ENCODE peak calls at places on chromosomes 7 and 10, in six cellular contexts. One of them, this sample, is unnamed.

GRCh38 chr10:929965-930364 is 1.5 kb downstream of the LARP4B start:
- DNase-seq in effector memory CD4-positive, alpha-beta T cell: no peak
- DNase-seq in neural crest cell: no peak
- DNase-seq in NCI-H345: no peak
- DNase-seq in type B pancreatic cell: no peak
- DNase-seq in activated CD4-positive, alpha-beta T cell treated with anti-CD3 and anti-CD28 coated beads for 4 hours: no peak
- DNase-seq in this sample: no peak

GRCh38 chr10:72348282-72348681 is 6.4 kb downstream of the DNAJB12 start:
- DNase-seq in effector memory CD4-positive, alpha-beta T cell: no peak
- DNase-seq in neural crest cell: no peak
- DNase-seq in NCI-H345: no peak
- DNase-seq in type B pancreatic cell: no peak
- DNase-seq in activated CD4-positive, alpha-beta T cell treated with anti-CD3 and anti-CD28 coated beads for 4 hours: no peak
- DNase-seq in this sample: no peak

GRCh38 chr10:123863721-123864432 is 27.7 kb downstream of the CPXM2 start:
- DNase-seq in effector memory CD4-positive, alpha-beta T cell: no peak
- DNase-seq in neural crest cell: no peak
- DNase-seq in NCI-H345: no peak
- DNase-seq in type B pancreatic cell: no peak
- DNase-seq in activated CD4-positive, alpha-beta T cell treated with anti-CD3 and anti-CD28 coated beads for 4 hours: no peak
- DNase-seq in this sample: no peak

GRCh38 chr7:2558620-2559282 is at the start of gene IQCE:
- DNase-seq in effector memory CD4-positive, alpha-beta T cell: peak; percentile 81
- DNase-seq in neural crest cell: peak; percentile 98
- DNase-seq in NCI-H345: peak; percentile 84
- DNase-seq in type B pancreatic cell: peak; percentile 97
- DNase-seq in activated CD4-positive, alpha-beta T cell treated with anti-CD3 and anti-CD28 coated beads for 4 hours: peak; percentile 86
- DNase-seq in this sample: no peak

GRCh38 chr10:110398419-110399162 is 93.9 kb upstream of the SMNDC1 start:
- DNase-seq in effector memory CD4-positive, alpha-beta T cell: no peak
- DNase-seq in neural crest cell: no peak
- DNase-seq in NCI-H345: no peak
- DNase-seq in type B pancreatic cell: no peak
- DNase-seq in activated CD4-positive, alpha-beta T cell treated with anti-CD3 and anti-CD28 coated beads for 4 hours: no peak
- DNase-seq in this sample: peak; percentile 94

GRCh38 chr7:150341263-150342118 is at the start of gene RARRES2:
- DNase-seq in effector memory CD4-positive, alpha-beta T cell: no peak
- DNase-seq in neural crest cell: peak; percentile 58
- DNase-seq in NCI-H345: no peak
- DNase-seq in type B pancreatic cell: no peak
- DNase-seq in activated CD4-positive, alpha-beta T cell treated with anti-CD3 and anti-CD28 coated beads for 4 hours: no peak
- DNase-seq in this sample: no peak

GRCh38 chr10:58275908-58276307 is 6.9 kb downstream of the CISD1 start:
- DNase-seq in effector memory CD4-positive, alpha-beta T cell: no peak
- DNase-seq in neural crest cell: no peak
- DNase-seq in NCI-H345: no peak
- DNase-seq in type B pancreatic cell: no peak
- DNase-seq in activated CD4-positive, alpha-beta T cell treated with anti-CD3 and anti-CD28 coated beads for 4 hours: no peak
- DNase-seq in this sample: no peak

GRCh38 chr7:148037049-148037448 is 553.5 kb upstream of the C7orf33 start:
- DNase-seq in effector memory CD4-positive, alpha-beta T cell: no peak
- DNase-seq in neural crest cell: no peak
- DNase-seq in NCI-H345: no peak
- DNase-seq in type B pancreatic cell: no peak
- DNase-seq in activated CD4-positive, alpha-beta T cell treated with anti-CD3 and anti-CD28 coated beads for 4 hours: no peak
- DNase-seq in this sample: no peak

GRCh38 chr10:75013007-75013406 is 98.4 kb upstream of the SAMD8 start:
- DNase-seq in effector memory CD4-positive, alpha-beta T cell: no peak
- DNase-seq in neural crest cell: no peak
- DNase-seq in NCI-H345: no peak
- DNase-seq in type B pancreatic cell: no peak
- DNase-seq in activated CD4-positive, alpha-beta T cell treated with anti-CD3 and anti-CD28 coated beads for 4 hours: no peak
- DNase-seq in this sample: no peak

GRCh38 chr7:83468251-83468739 is 180.6 kb downstream of the SEMA3E start:
- DNase-seq in effector memory CD4-positive, alpha-beta T cell: no peak
- DNase-seq in neural crest cell: no peak
- DNase-seq in NCI-H345: peak; percentile 54
- DNase-seq in type B pancreatic cell: no peak
- DNase-seq in activated CD4-positive, alpha-beta T cell treated with anti-CD3 and anti-CD28 coated beads for 4 hours: no peak
- DNase-seq in this sample: no peak

GRCh38 chr7:131238260-131238940 is 89.3 kb upstream of the MKLN1 start:
- DNase-seq in effector memory CD4-positive, alpha-beta T cell: no peak
- DNase-seq in neural crest cell: no peak
- DNase-seq in NCI-H345: no peak
- DNase-seq in type B pancreatic cell: no peak
- DNase-seq in activated CD4-positive, alpha-beta T cell treated with anti-CD3 and anti-CD28 coated beads for 4 hours: no peak
- DNase-seq in this sample: no peak

GRCh38 chr10:2772791-2773644 is 294.3 kb upstream of the PFKP start:
- DNase-seq in effector memory CD4-positive, alpha-beta T cell: no peak
- DNase-seq in neural crest cell: no peak
- DNase-seq in NCI-H345: peak; percentile 76
- DNase-seq in type B pancreatic cell: no peak
- DNase-seq in activated CD4-positive, alpha-beta T cell treated with anti-CD3 and anti-CD28 coated beads for 4 hours: no peak
- DNase-seq in this sample: no peak

GRCh38 chr10:70943249-70943648 is 54.9 kb upstream of the PCBD1 start:
- DNase-seq in effector memory CD4-positive, alpha-beta T cell: no peak
- DNase-seq in neural crest cell: no peak
- DNase-seq in NCI-H345: no peak
- DNase-seq in type B pancreatic cell: no peak
- DNase-seq in activated CD4-positive, alpha-beta T cell treated with anti-CD3 and anti-CD28 coated beads for 4 hours: no peak
- DNase-seq in this sample: no peak

GRCh38 chr10:59336632-59337031 is 25.7 kb downstream of the FAM13C start:
- DNase-seq in effector memory CD4-positive, alpha-beta T cell: no peak
- DNase-seq in neural crest cell: no peak
- DNase-seq in NCI-H345: no peak
- DNase-seq in type B pancreatic cell: no peak
- DNase-seq in activated CD4-positive, alpha-beta T cell treated with anti-CD3 and anti-CD28 coated beads for 4 hours: no peak
- DNase-seq in this sample: no peak

GRCh38 chr10:55410415-55410885 is 609.4 kb upstream of the PCDH15 start:
- DNase-seq in effector memory CD4-positive, alpha-beta T cell: no peak
- DNase-seq in neural crest cell: peak; percentile 23
- DNase-seq in NCI-H345: peak; percentile 82
- DNase-seq in type B pancreatic cell: no peak
- DNase-seq in activated CD4-positive, alpha-beta T cell treated with anti-CD3 and anti-CD28 coated beads for 4 hours: no peak
- DNase-seq in this sample: no peak

GRCh38 chr7:91995391-91995790 is 54.7 kb downstream of the AKAP9 start:
- DNase-seq in effector memory CD4-positive, alpha-beta T cell: no peak
- DNase-seq in neural crest cell: no peak
- DNase-seq in NCI-H345: no peak
- DNase-seq in type B pancreatic cell: no peak
- DNase-seq in activated CD4-positive, alpha-beta T cell treated with anti-CD3 and anti-CD28 coated beads for 4 hours: no peak
- DNase-seq in this sample: no peak

GRCh38 chr7:115940462-115941060 is 90.0 kb downstream of the TFEC start:
- DNase-seq in effector memory CD4-positive, alpha-beta T cell: no peak
- DNase-seq in neural crest cell: no peak
- DNase-seq in NCI-H345: no peak
- DNase-seq in type B pancreatic cell: no peak
- DNase-seq in activated CD4-positive, alpha-beta T cell treated with anti-CD3 and anti-CD28 coated beads for 4 hours: no peak
- DNase-seq in this sample: no peak